ENCODE peak calls at places on chromosomes 11 and 22, in eight cellular contexts. One of them, this sample, is unnamed.

GRCh38 chr11:134374891-134375550 is 37.0 kb downstream of the B3GAT1 start:
- DNase-seq in nephron progenitor cell: no peak
- DNase-seq in H1: no peak
- DNase-seq in cardiac muscle cell: no peak
- DNase-seq in adrenal gland: no peak
- DNase-seq in cardiac fibroblast: no peak
- DNase-seq in heart right ventricle: no peak
- DNase-seq in Peyer's patch: no peak
- DNase-seq in this sample: no peak

GRCh38 chr11:117265745-117266144 is 25.4 kb upstream of the BACE1-AS start:
- DNase-seq in nephron progenitor cell: no peak
- DNase-seq in H1: no peak
- DNase-seq in cardiac muscle cell: no peak
- DNase-seq in adrenal gland: no peak
- DNase-seq in cardiac fibroblast: no peak
- DNase-seq in heart right ventricle: no peak
- DNase-seq in Peyer's patch: no peak
- DNase-seq in this sample: no peak

GRCh38 chr22:31148953-31149627 is 8.8 kb upstream of the PLA2G3 start:
- DNase-seq in nephron progenitor cell: peak; percentile 61
- DNase-seq in H1: peak; percentile 80
- DNase-seq in cardiac muscle cell: peak; percentile 89
- DNase-seq in adrenal gland: peak; percentile 76
- DNase-seq in cardiac fibroblast: peak; percentile 84
- DNase-seq in heart right ventricle: peak; percentile 72
- DNase-seq in Peyer's patch: peak; percentile 43
- DNase-seq in this sample: peak; percentile 80

GRCh38 chr22:31039393-31039792 is 41.7 kb upstream of the SMTN start:
- DNase-seq in nephron progenitor cell: no peak
- DNase-seq in H1: no peak
- DNase-seq in cardiac muscle cell: no peak
- DNase-seq in adrenal gland: no peak
- DNase-seq in cardiac fibroblast: peak; percentile 66
- DNase-seq in heart right ventricle: peak; percentile 22
- DNase-seq in Peyer's patch: no peak
- DNase-seq in this sample: no peak

GRCh38 chr11:18697581-18697980 is 998 bp upstream of the TMEM86A start:
- DNase-seq in nephron progenitor cell: no peak
- DNase-seq in H1: no peak
- DNase-seq in cardiac muscle cell: no peak
- DNase-seq in adrenal gland: no peak
- DNase-seq in cardiac fibroblast: no peak
- DNase-seq in heart right ventricle: no peak
- DNase-seq in Peyer's patch: no peak
- DNase-seq in this sample: no peak

GRCh38 chr11:44627911-44628729 is 62.7 kb downstream of the CD82 start:
- DNase-seq in nephron progenitor cell: no peak
- DNase-seq in H1: no peak
- DNase-seq in cardiac muscle cell: peak; percentile 15
- DNase-seq in adrenal gland: peak; percentile 92
- DNase-seq in cardiac fibroblast: no peak
- DNase-seq in heart right ventricle: peak; percentile 77
- DNase-seq in Peyer's patch: no peak
- DNase-seq in this sample: peak; percentile 39

GRCh38 chr22:41367039-41367679 is 14.6 kb upstream of the TEF start:
- DNase-seq in nephron progenitor cell: peak; percentile 42
- DNase-seq in H1: peak; percentile 66
- DNase-seq in cardiac muscle cell: peak; percentile 70
- DNase-seq in adrenal gland: peak; percentile 98
- DNase-seq in cardiac fibroblast: peak; percentile 91
- DNase-seq in heart right ventricle: peak; percentile 98
- DNase-seq in Peyer's patch: peak; percentile 47
- DNase-seq in this sample: peak; percentile 96

GRCh38 chr11:54558919-54559318 is 44.9 kb downstream of the OR4C46 start:
- DNase-seq in nephron progenitor cell: no peak
- DNase-seq in H1: no peak
- DNase-seq in cardiac muscle cell: no peak
- DNase-seq in adrenal gland: no peak
- DNase-seq in cardiac fibroblast: peak; percentile 4
- DNase-seq in heart right ventricle: no peak
- DNase-seq in Peyer's patch: no peak
- DNase-seq in this sample: no peak

GRCh38 chr22:46292173-46292572 is 4.5 kb upstream of the GTSE1 start:
- DNase-seq in nephron progenitor cell: no peak
- DNase-seq in H1: no peak
- DNase-seq in cardiac muscle cell: no peak
- DNase-seq in adrenal gland: no peak
- DNase-seq in cardiac fibroblast: no peak
- DNase-seq in heart right ventricle: no peak
- DNase-seq in Peyer's patch: no peak
- DNase-seq in this sample: no peak

DNA sequence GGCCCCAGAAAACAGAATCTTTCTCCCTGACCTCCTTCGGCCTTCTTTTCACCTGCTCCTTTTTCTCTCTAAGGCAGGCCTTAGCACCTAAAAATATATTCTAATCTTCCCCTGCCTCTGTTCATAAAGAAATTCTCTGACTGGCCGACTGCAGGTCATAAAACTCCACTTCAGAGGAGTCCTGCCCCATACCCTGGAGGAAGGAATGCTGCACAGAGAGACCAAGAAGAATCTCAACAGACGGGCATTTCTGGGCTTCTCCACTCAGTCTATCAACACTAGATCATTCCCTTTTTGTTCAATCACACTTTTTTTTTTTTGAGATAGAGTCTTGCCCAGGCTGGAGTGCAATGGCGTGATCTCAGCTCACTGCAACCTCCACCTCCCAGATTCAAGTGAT is 19.7 kb upstream of the PGA3 start:
- DNase-seq in nephron progenitor cell: no peak
- DNase-seq in H1: no peak
- DNase-seq in cardiac muscle cell: no peak
- DNase-seq in adrenal gland: no peak
- DNase-seq in cardiac fibroblast: no peak
- DNase-seq in heart right ventricle: no peak
- DNase-seq in Peyer's patch: no peak
- DNase-seq in this sample: no peak
- TF ChIP-seq CTCF in nephron progenitor cell: no peak
- TF ChIP-seq CTCF in H1: no peak
- TF ChIP-seq CTCF in cardiac muscle cell: no peak
- TF ChIP-seq CTCF in adrenal gland: no peak
- TF ChIP-seq CTCF in cardiac fibroblast: peak; percentile 3
- TF ChIP-seq CTCF in heart right ventricle: no peak
- TF ChIP-seq CTCF in Peyer's patch: no peak
- TF ChIP-seq CTCF in this sample: no peak

GRCh38 chr22:25928038-25928437 is 186.1 kb downstream of the MYO18B start:
- DNase-seq in nephron progenitor cell: no peak
- DNase-seq in H1: no peak
- DNase-seq in cardiac muscle cell: no peak
- DNase-seq in adrenal gland: no peak
- DNase-seq in cardiac fibroblast: no peak
- DNase-seq in heart right ventricle: no peak
- DNase-seq in Peyer's patch: no peak
- DNase-seq in this sample: no peak
- TF ChIP-seq CTCF in nephron progenitor cell: no peak
- TF ChIP-seq CTCF in H1: no peak
- TF ChIP-seq CTCF in cardiac muscle cell: no peak
- TF ChIP-seq CTCF in adrenal gland: no peak
- TF ChIP-seq CTCF in cardiac fibroblast: no peak
- TF ChIP-seq CTCF in heart right ventricle: no peak
- TF ChIP-seq CTCF in Peyer's patch: no peak
- TF ChIP-seq CTCF in this sample: no peak

GRCh38 chr11:98455500-98456186 is 565.1 kb upstream of the CNTN5 start:
- DNase-seq in nephron progenitor cell: no peak
- DNase-seq in H1: peak; percentile 56
- DNase-seq in cardiac muscle cell: no peak
- DNase-seq in adrenal gland: no peak
- DNase-seq in cardiac fibroblast: no peak
- DNase-seq in heart right ventricle: no peak
- DNase-seq in Peyer's patch: no peak
- DNase-seq in this sample: no peak
- TF ChIP-seq CTCF in nephron progenitor cell: no peak
- TF ChIP-seq CTCF in H1: no peak
- TF ChIP-seq CTCF in cardiac muscle cell: no peak
- TF ChIP-seq CTCF in adrenal gland: no peak
- TF ChIP-seq CTCF in cardiac fibroblast: no peak
- TF ChIP-seq CTCF in heart right ventricle: no peak
- TF ChIP-seq CTCF in Peyer's patch: no peak
- TF ChIP-seq CTCF in this sample: no peak

DNA sequence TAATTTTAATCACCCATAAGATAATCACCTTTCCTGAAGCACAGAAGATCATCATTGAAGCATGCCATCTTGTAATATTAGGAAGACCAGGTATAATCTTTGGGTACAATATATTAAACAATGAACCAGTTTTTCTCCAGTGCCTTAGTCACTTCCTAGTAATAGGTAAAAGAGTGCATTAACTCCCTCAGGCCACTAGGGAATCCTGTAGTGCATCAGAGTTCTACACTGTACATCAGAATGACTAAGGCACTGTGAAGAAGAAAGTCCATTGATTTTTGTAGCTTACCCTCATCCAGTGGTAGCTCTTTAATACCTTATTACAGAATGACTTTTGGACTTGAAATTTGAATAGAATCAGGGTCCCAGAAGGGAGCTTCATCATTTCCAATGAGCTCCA is 4.5 kb downstream of the C11orf87 start:
- DNase-seq in nephron progenitor cell: no peak
- DNase-seq in H1: no peak
- DNase-seq in cardiac muscle cell: no peak
- DNase-seq in adrenal gland: no peak
- DNase-seq in cardiac fibroblast: peak; percentile 33
- DNase-seq in heart right ventricle: no peak
- DNase-seq in Peyer's patch: no peak
- DNase-seq in this sample: no peak
- TF ChIP-seq CTCF in nephron progenitor cell: peak; percentile 38
- TF ChIP-seq CTCF in H1: no peak
- TF ChIP-seq CTCF in cardiac muscle cell: peak; percentile 39
- TF ChIP-seq CTCF in adrenal gland: no peak
- TF ChIP-seq CTCF in cardiac fibroblast: peak; percentile 41
- TF ChIP-seq CTCF in heart right ventricle: no peak
- TF ChIP-seq CTCF in Peyer's patch: no peak
- TF ChIP-seq CTCF in this sample: peak; percentile 42

GRCh38 chr11:32659672-32660071 is 76.0 kb downstream of the EIF3M start:
- DNase-seq in nephron progenitor cell: no peak
- DNase-seq in H1: no peak
- DNase-seq in cardiac muscle cell: no peak
- DNase-seq in adrenal gland: no peak
- DNase-seq in cardiac fibroblast: peak; percentile 4
- DNase-seq in heart right ventricle: no peak
- DNase-seq in Peyer's patch: no peak
- DNase-seq in this sample: no peak
- TF ChIP-seq CTCF in nephron progenitor cell: no peak
- TF ChIP-seq CTCF in H1: no peak
- TF ChIP-seq CTCF in cardiac muscle cell: no peak
- TF ChIP-seq CTCF in adrenal gland: no peak
- TF ChIP-seq CTCF in cardiac fibroblast: no peak
- TF ChIP-seq CTCF in heart right ventricle: no peak
- TF ChIP-seq CTCF in Peyer's patch: no peak
- TF ChIP-seq CTCF in this sample: no peak

DNA sequence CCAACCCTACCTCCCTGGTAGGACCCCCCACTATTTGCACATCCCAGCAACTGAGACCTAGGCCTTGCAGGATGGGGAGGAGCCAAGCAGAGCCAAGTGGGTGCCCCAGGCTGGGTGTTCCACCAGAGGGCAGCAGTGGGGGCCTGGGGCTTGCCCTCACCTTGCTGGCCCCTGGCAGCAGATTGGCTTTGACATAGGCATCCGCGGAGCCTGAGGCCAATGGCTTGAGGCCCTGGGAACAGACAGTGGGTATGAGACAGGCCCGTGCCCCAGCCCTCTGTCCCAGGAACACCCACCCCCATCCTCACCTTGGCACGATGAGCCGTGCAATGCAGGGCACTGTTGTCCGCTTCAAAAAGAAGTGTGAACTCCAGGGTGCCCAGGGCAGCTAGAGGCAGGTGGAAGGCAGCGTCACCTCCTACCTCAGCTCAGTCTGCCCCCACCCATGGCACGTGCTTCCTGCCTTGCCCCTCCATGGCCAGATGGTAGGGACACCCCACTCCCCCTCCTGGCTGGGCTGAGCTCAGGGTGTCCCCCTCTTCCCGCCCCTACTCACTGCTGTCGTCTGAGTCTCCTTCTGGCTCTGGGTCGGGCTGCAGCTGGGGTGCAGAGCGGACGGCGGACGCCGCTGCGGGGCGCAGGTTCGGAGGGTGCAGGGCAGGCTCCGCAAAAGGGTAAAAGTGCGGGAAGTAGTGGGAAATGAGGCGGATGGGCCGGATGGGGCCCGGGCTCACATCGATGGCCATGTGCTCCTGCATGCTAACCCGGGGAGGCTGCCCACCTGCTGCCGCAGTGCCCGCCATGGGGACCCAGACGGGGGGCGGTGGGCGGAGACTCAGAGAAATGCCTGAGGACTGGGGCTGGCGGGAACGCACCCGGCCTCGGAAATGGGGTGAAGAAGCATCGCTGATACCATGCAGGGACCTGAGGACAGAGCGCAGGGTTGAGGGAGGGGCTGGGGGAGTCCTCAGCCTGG is 9.0 kb downstream of the NDUFV1 start:
- DNase-seq in nephron progenitor cell: no peak
- DNase-seq in H1: peak; percentile 93
- DNase-seq in cardiac muscle cell: peak; percentile 65
- DNase-seq in adrenal gland: no peak
- DNase-seq in cardiac fibroblast: peak; percentile 14
- DNase-seq in heart right ventricle: no peak
- DNase-seq in Peyer's patch: no peak
- DNase-seq in this sample: no peak
- TF ChIP-seq CTCF in nephron progenitor cell: peak; percentile 46
- TF ChIP-seq CTCF in H1: no peak
- TF ChIP-seq CTCF in cardiac muscle cell: peak; percentile 55
- TF ChIP-seq CTCF in adrenal gland: peak; percentile 45
- TF ChIP-seq CTCF in cardiac fibroblast: peak; percentile 69
- TF ChIP-seq CTCF in heart right ventricle: peak; percentile 17
- TF ChIP-seq CTCF in Peyer's patch: peak; percentile 64
- TF ChIP-seq CTCF in this sample: peak; percentile 54

DNA sequence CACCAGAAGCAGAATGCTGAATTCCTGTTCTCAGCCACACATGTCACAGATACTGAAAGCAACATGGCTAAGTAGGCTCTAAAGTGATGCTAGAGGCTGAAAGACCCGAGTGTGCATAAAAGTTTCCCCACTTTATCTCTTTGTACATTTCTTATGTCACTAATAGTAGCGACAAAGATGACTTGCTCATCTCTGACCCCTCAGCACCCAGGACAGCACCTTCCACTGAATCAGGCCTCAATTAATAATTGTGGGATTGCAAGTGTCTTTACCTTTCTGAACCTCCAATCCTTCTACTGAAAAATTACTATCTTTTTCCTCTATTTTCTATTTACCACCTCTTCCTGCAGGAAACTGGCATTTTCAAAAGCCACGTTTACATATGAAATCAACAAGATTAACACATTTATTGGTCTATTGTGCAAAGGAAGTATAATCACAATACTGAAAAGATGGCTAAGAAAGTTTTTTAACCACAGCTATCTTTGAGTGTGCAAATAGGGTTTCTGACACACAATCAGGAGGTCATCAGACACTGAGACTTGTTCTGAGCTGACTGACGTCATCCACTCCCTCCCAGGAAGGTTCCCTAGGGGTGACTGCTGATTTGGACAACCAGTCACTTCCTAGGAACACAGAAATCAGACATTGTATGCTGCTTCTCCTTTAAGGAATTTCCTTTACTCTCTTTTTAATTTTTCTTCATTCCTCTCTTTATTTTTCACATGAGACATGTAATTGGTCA is 213.9 kb upstream of the ISX start:
- DNase-seq in nephron progenitor cell: no peak
- DNase-seq in H1: no peak
- DNase-seq in cardiac muscle cell: no peak
- DNase-seq in adrenal gland: no peak
- DNase-seq in cardiac fibroblast: no peak
- DNase-seq in heart right ventricle: no peak
- DNase-seq in Peyer's patch: no peak
- DNase-seq in this sample: no peak
- TF ChIP-seq CTCF in nephron progenitor cell: no peak
- TF ChIP-seq CTCF in H1: no peak
- TF ChIP-seq CTCF in cardiac muscle cell: no peak
- TF ChIP-seq CTCF in adrenal gland: no peak
- TF ChIP-seq CTCF in cardiac fibroblast: no peak
- TF ChIP-seq CTCF in heart right ventricle: no peak
- TF ChIP-seq CTCF in Peyer's patch: no peak
- TF ChIP-seq CTCF in this sample: no peak